ENCODE peak calls at places on chromosomes 6 and 20, in seven cellular contexts. L, X, P, J, F, B and C are unnamed samples.

GRCh38 chr6:6583836-6584235 is 4.7 kb upstream of the LY86 start:
- DNase-seq in L (no peak), X (no peak), P (no peak), J (no peak), F (no peak), B (no peak), C (no peak)

GRCh38 chr20:57222631-57222950 is 43.9 kb downstream of the BMP7 start:
- DNase-seq in L (no peak), X (no peak), P (no peak), J (no peak), F (no peak), B (no peak), C (no peak)

GRCh38 chr20:63097336-63097831 is 90.6 kb upstream of the BHLHE23 start:
- DNase-seq in L (no peak), X (peak), P (no peak), J (no peak), F (no peak), B (peak), C (peak)

GRCh38 chr20:57742506-57743180 is 32.8 kb upstream of the PMEPA1 start:
- DNase-seq in L (no peak), X (no peak), P (no peak), J (no peak), F (no peak), B (no peak), C (no peak)

GRCh38 chr6:159729598-159729997 is 2.3 kb downstream of the WTAP start:
- DNase-seq in L (peak), X (no peak), P (no peak), J (no peak), F (no peak), B (no peak), C (no peak)

GRCh38 chr20:48875914-48876240 is 45.6 kb upstream of the ARFGEF2 start:
- DNase-seq in L (peak), X (no peak), P (peak), J (no peak), F (no peak), B (no peak), C (no peak)

GRCh38 chr6:107567643-107568042 is 77.7 kb downstream of the SOBP start:
- DNase-seq in L (no peak), X (no peak), P (no peak), J (no peak), F (no peak), B (no peak), C (no peak)

GRCh38 chr20:20603339-20603990 is 109.0 kb downstream of the RALGAPA2 start:
- DNase-seq in L (no peak), X (no peak), P (peak), J (peak), F (peak), B (no peak), C (peak)

GRCh38 chr6:6179858-6180257 is 140.6 kb downstream of the F13A1 start:
- DNase-seq in L (no peak), X (no peak), P (no peak), J (no peak), F (peak), B (no peak), C (no peak)

GRCh38 chr6:10510592-10511367 is 10.4 kb upstream of the GCNT2 start:
- DNase-seq in L (peak), X (peak), P (peak), J (no peak), F (peak), B (peak), C (peak)

GRCh38 chr20:44084439-44084838 is 102.5 kb downstream of the JPH2 start:
- DNase-seq in L (no peak), X (no peak), P (no peak), J (no peak), F (no peak), B (no peak), C (no peak)

GRCh38 chr6:13526718-13527668 is 39.6 kb upstream of the GFOD1 start:
- DNase-seq in L (peak), X (peak), P (peak), J (peak), F (no peak), B (no peak), C (no peak)

GRCh38 chr6:12654526-12654925 is 62.0 kb upstream of the PHACTR1 start:
- DNase-seq in L (no peak), X (no peak), P (no peak), J (no peak), F (no peak), B (no peak), C (no peak)

GRCh38 chr6:31462964-31463940 is 34.7 kb upstream of the MICB start:
- DNase-seq in L (peak), X (peak), P (peak), J (peak), F (peak), B (peak), C (peak)

GRCh38 chr6:53765270-53765669 is 29.5 kb upstream of the LRRC1 start:
- DNase-seq in L (no peak), X (no peak), P (no peak), J (no peak), F (no peak), B (no peak), C (no peak)

GRCh38 chr6:26327450-26328264 is 37.3 kb upstream of the BTN3A2 start:
- DNase-seq in L (peak), X (no peak), P (peak), J (no peak), F (no peak), B (peak), C (no peak)

GRCh38 chr20:51480507-51481270 is 61.8 kb downstream of the NFATC2 start:
- DNase-seq in L (no peak), X (no peak), P (no peak), J (no peak), F (no peak), B (peak), C (no peak)

GRCh38 chr6:105097288-105097687 is 82.5 kb downstream of the POPDC3 start:
- DNase-seq in L (no peak), X (no peak), P (no peak), J (no peak), F (no peak), B (no peak), C (no peak)

GRCh38 chr20:14334306-14334930 is 3.0 kb downstream of the FLRT3 start:
- DNase-seq in L (peak), X (no peak), P (peak), J (peak), F (peak), B (no peak), C (peak)

GRCh38 chr6:134589512-134589911 is 271.6 kb upstream of the SGK1 start:
- DNase-seq in L (peak), X (no peak), P (peak), J (no peak), F (no peak), B (no peak), C (peak)

GRCh38 chr6:138795809-138796469 is at the start of gene ECT2L:
- DNase-seq in L (peak), X (peak), P (no peak), J (peak), F (no peak), B (no peak), C (peak)

GRCh38 chr20:63054695-63055240 is 48.0 kb upstream of the BHLHE23 start:
- DNase-seq in L (no peak), X (peak), P (no peak), J (no peak), F (no peak), B (no peak), C (no peak)

GRCh38 chr6:114707081-114707480 is 364.3 kb upstream of the HS3ST5 start:
- DNase-seq in L (no peak), X (no peak), P (no peak), J (no peak), F (no peak), B (no peak), C (no peak)

GRCh38 chr6:3518356-3518841 is 61.5 kb upstream of the SLC22A23 start:
- DNase-seq in L (peak), X (no peak), P (peak), J (no peak), F (no peak), B (no peak), C (no peak)

GRCh38 chr6:117502580-117502979 is 20.1 kb downstream of the DCBLD1 start:
- DNase-seq in L (no peak), X (no peak), P (no peak), J (no peak), F (no peak), B (no peak), C (no peak)

GRCh38 chr20:58868795-58869194 is 16.3 kb downstream of the GNAS start:
- DNase-seq in L (no peak), X (no peak), P (no peak), J (no peak), F (no peak), B (no peak), C (no peak)

GRCh38 chr6:163565140-163565539 is 150.6 kb downstream of the QKI start:
- DNase-seq in L (no peak), X (no peak), P (no peak), J (peak), F (no peak), B (no peak), C (no peak)

GRCh38 chr6:52526634-52527033 is 50.2 kb downstream of the TRAM2 start:
- DNase-seq in L (peak), X (no peak), P (peak), J (no peak), F (no peak), B (no peak), C (no peak)

GRCh38 chr6:117263353-117263927 is 1.9 kb upstream of the VGLL2 start:
- DNase-seq in L (no peak), X (no peak), P (no peak), J (no peak), F (no peak), B (no peak), C (no peak)

GRCh38 chr20:34525709-34526416 is 9.6 kb downstream of the DYNLRB1 start:
- DNase-seq in L (peak), X (peak), P (peak), J (peak), F (no peak), B (no peak), C (peak)

GRCh38 chr6:124223596-124223995 is 419.9 kb downstream of the NKAIN2 start:
- DNase-seq in L (peak), X (no peak), P (peak), J (no peak), F (no peak), B (no peak), C (no peak)

GRCh38 chr20:25324412-25324811 is 66.2 kb downstream of the ABHD12 start:
- DNase-seq in L (no peak), X (no peak), P (no peak), J (no peak), F (no peak), B (no peak), C (no peak)

GRCh38 chr6:39357998-39358686 is 35.6 kb upstream of the KCNK16 start:
- DNase-seq in L (no peak), X (no peak), P (peak), J (peak), F (no peak), B (no peak), C (no peak)

GRCh38 chr6:37776546-37776945 is 43.0 kb upstream of the ZFAND3 start:
- DNase-seq in L (no peak), X (no peak), P (no peak), J (no peak), F (no peak), B (no peak), C (no peak)

GRCh38 chr6:11889574-11889973 is 111.0 kb upstream of the ADTRP start:
- DNase-seq in L (no peak), X (no peak), P (no peak), J (no peak), F (no peak), B (no peak), C (no peak)

GRCh38 chr6:83603560-83603959 is 91.2 kb downstream of the PRSS35 start:
- DNase-seq in L (no peak), X (no peak), P (no peak), J (no peak), F (no peak), B (no peak), C (no peak)

GRCh38 chr20:16785221-16785620 is 37.1 kb downstream of the OTOR start:
- DNase-seq in L (no peak), X (no peak), P (no peak), J (no peak), F (no peak), B (no peak), C (no peak)

GRCh38 chr20:26218301-26218700 is 521.6 kb upstream of the ZNF337 start:
- DNase-seq in L (peak), X (no peak), P (no peak), J (no peak), F (no peak), B (no peak), C (no peak)

GRCh38 chr6:363909-364308 is 27.6 kb upstream of the IRF4 start:
- DNase-seq in L (no peak), X (peak), P (no peak), J (no peak), F (no peak), B (no peak), C (no peak)